ENCODE peak calls at places on chromosomes 6 and 20, in five cellular contexts. W, P, B, N and D are unnamed samples. For H3K27me3, the result is how much of the 10 kb centered on the place peaks cover.

GRCh38 chr6:14095444-14095843 is 22.1 kb upstream of the CD83 start:
- DNase-seq in W (no peak), P (no peak), B (no peak), N (no peak), D (no peak)

GRCh38 chr6:79525272-79526100 is 11.7 kb downstream of the LCA5 start:
- DNase-seq in W (no peak), P (peak), B (no peak), N (peak), D (peak)

GRCh38 chr6:170236131-170236851 is 54.6 kb downstream of the DLL1 start:
- DNase-seq in W (no peak), P (no peak), B (no peak), N (no peak), D (no peak)

GRCh38 chr6:39228992-39229767 is at the start of gene KCNK5:
- DNase-seq in W (no peak), P (peak), B (peak), N (peak), D (peak)

GRCh38 chr6:106064766-106065165 is 21.4 kb upstream of the PRDM1 start:
- DNase-seq in W (no peak), P (no peak), B (no peak), N (no peak), D (no peak)

GRCh38 chr20:10171864-10172751 is 46.5 kb upstream of the SNAP25 start:
- DNase-seq in W (no peak), P (peak), B (peak), N (peak), D (peak)

GRCh38 chr6:166342293-166343156 is at the start of gene SFT2D1:
- DNase-seq in W (peak), P (peak), B (peak), N (peak), D (peak)

GRCh38 chr20:45268531-45268930 is 14.2 kb upstream of the SLPI start:
- DNase-seq in W (no peak), P (no peak), B (no peak), N (no peak), D (no peak)

GRCh38 chr20:52434041-52434425 is 242.5 kb upstream of the ZFP64 start:
- DNase-seq in W (no peak), P (no peak), B (peak), N (no peak), D (no peak)

GRCh38 chr20:47620808-47621805 is 119.4 kb downstream of the NCOA3 start:
- DNase-seq in W (peak), P (peak), B (peak), N (no peak), D (peak)

GRCh38 chr20:45937765-45938164 is 3.3 kb downstream of the PCIF1 start:
- DNase-seq in W (no peak), P (no peak), B (no peak), N (no peak), D (no peak)

GRCh38 chr6:56347526-56347925 is 100.1 kb upstream of the COL21A1 start:
- DNase-seq in W (no peak), P (peak), B (no peak), N (no peak), D (no peak)

GRCh38 chr6:164928041-164928321 is 381.4 kb downstream of the C6orf118 start:
- DNase-seq in W (no peak), P (no peak), B (no peak), N (no peak), D (no peak)

GRCh38 chr6:16704706-16705402 is 56.4 kb downstream of the ATXN1 start:
- DNase-seq in W (no peak), P (peak), B (peak), N (no peak), D (no peak)

GRCh38 chr6:66628917-66629316 is 921.9 kb upstream of the EYS start:
- DNase-seq in W (no peak), P (no peak), B (peak), N (no peak), D (no peak)

GRCh38 chr6:14732845-14733757 is 512.8 kb upstream of the JARID2 start:
- DNase-seq in W (no peak), P (peak), B (peak), N (no peak), D (peak)

GRCh38 chr6:83511901-83512681 is at the start of gene PRSS35:
- DNase-seq in W (no peak), P (peak), B (peak), N (peak), D (peak)

GRCh38 chr6:4021862-4022715 is 56.8 kb downstream of the FAM217A start:
- DNase-seq in W (no peak), P (no peak), B (no peak), N (no peak), D (no peak)

GRCh38 chr6:30740993-30741784 is 1.3 kb downstream of the FLOT1 start:
- DNase-seq in W (no peak), P (no peak), B (no peak), N (no peak), D (no peak)

DNA sequence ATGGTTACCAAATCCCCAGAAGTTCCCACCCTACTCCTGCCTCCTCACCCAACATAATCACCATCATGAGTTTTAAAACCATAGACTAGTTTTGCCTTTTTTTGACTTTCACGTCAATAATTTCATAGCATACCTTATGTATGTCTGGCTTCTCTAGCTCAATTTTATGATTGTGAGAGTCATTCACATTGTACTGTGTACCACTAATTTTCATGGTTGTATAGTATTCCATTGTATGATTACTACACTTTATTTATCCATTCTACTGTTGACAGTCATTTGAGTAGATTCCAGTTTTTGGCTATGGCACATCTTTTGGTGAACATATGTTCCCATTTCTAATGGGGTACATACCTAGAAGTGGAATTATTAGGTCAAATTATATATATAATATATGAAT is 195.3 kb upstream of the TCF21 start:
- DNase-seq in W (no peak), P (no peak), B (no peak), N (no peak), D (no peak)
- H3K27ac ChIP-seq in W (no peak), P (no peak), B (no peak), N (no peak), D (no peak)

DNA sequence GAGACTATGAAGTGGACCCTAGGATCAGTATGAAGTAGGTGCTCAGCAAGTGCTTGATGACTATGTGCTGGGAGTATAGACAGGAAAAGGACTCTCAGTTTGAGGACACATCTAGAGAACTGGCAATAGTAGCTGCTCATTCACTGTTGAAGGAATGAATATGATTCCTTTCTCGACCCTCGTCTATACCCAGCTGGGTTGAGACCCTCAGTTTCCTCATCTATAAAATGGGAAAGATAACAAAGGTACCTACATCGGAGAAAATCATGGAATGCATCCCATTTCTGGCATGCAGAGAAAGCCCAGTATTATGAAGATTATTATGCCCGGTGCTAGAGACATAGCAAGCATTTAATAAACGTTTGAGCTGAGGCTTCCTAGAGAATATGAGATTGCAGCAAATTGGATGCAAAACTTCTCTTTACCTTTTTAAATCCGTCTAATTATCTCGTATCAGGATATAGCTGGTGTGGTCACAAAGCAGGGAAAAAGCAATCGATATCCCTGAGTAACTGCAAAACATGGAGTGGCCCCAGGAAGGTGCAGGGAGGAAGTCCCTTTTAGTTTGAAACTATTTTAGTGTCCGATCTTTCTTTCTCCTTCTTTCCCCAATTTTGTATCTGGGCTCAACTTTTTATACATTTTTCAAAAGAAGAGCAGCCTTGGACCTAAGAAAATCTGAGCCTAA is 2.8 kb upstream of the PCK1 start:
- DNase-seq in W (no peak), P (no peak), B (no peak), N (no peak), D (no peak)
- H3K27me3 ChIP-seq in W (under half), P (half or more), B (under half), N (under half), D (half or more)

GRCh38 chr6:32194388-32194787 is 1.9 kb upstream of the GPSM3 start:
- DNase-seq in W (no peak), P (no peak), B (no peak), N (no peak), D (no peak)
- H3K27ac ChIP-seq in W (no peak), P (no peak), B (no peak), N (peak), D (no peak)

GRCh38 chr6:120604510-120604909 is 729.8 kb downstream of the TBC1D32 start:
- DNase-seq in W (no peak), P (no peak), B (no peak), N (no peak), D (no peak)

GRCh38 chr6:120606743-120607142 is 727.5 kb downstream of the TBC1D32 start:
- DNase-seq in W (no peak), P (no peak), B (no peak), N (no peak), D (no peak)

DNA sequence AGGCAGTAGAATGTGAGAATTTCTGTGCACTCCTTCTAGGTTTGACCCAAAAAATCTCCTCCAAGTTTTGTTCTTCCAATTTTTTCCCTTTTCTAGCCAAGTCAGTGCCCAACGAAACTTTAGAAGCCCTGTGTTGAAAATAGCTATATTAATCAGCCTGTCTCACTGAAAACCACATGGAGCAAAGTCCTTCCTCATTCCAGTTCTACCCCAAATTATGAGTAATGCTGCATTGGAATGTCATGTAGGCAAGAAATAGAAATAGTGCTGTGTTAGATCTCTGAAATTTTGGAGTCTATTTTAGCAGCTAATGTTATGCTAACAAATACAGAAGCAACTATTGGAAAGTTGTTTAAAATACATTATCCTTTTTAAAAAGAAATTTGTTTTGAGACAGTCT is 725.5 kb downstream of the TBC1D32 start:
- DNase-seq in W (no peak), P (peak), B (peak), N (no peak), D (peak)
- H3K27me3 ChIP-seq in W (under half), P (under half), B (under half), N (under half), D (under half)

GRCh38 chr6:85402922-85403321 is 47.0 kb upstream of the NT5E start:
- DNase-seq in W (no peak), P (peak), B (no peak), N (no peak), D (no peak)
- H3K27ac ChIP-seq in W (peak), P (peak), B (peak), N (peak), D (peak)